ENCODE peak calls at places on chromosomes 3 and 15, in seven cellular contexts. I is uterus, R is left ventricle myocardium superior, C is astrocyte of the cerebellum, T is Peyer's patch, V is H9, L is EL. E is an unnamed sample.

GRCh38 chr3:143090486-143090885 is 29.1 kb upstream of the CHST2 start:
- DNase-seq in I (no peak), R (peak), C (no peak), T (no peak), V (no peak), L (no peak), E (no peak)

GRCh38 chr3:43389388-43390254 is 103.3 kb downstream of the SNRK start:
- DNase-seq in I (peak), R (no peak), C (peak), T (peak), V (no peak), L (peak), E (no peak)

GRCh38 chr3:15151166-15151565 is 52.2 kb upstream of the RBSN start:
- DNase-seq in I (no peak), R (no peak), C (no peak), T (no peak), V (no peak), L (no peak), E (no peak)

GRCh38 chr3:146390967-146391366 is 78.4 kb downstream of the PLSCR2 start:
- DNase-seq in I (peak), R (no peak), C (peak), T (no peak), V (no peak), L (peak), E (no peak)

GRCh38 chr3:98971183-98971681 is 69.7 kb upstream of the DCBLD2 start:
- DNase-seq in I (no peak), R (no peak), C (no peak), T (no peak), V (no peak), L (peak), E (no peak)

GRCh38 chr15:72923304-72923703 is 129.0 kb upstream of the NEO1 start:
- DNase-seq in I (no peak), R (no peak), C (no peak), T (no peak), V (peak), L (no peak), E (no peak)

GRCh38 chr3:108202080-108202479 is 20.1 kb downstream of the IFT57 start:
- DNase-seq in I (no peak), R (no peak), C (no peak), T (no peak), V (no peak), L (peak), E (no peak)

GRCh38 chr3:138935864-138936762 is 10.8 kb downstream of the FOXL2 start:
- DNase-seq in I (peak), R (peak), C (no peak), T (peak), V (peak), L (peak), E (peak)

GRCh38 chr15:88022711-88023110 is 233.8 kb downstream of the NTRK3 start:
- DNase-seq in I (no peak), R (no peak), C (no peak), T (no peak), V (no peak), L (no peak), E (no peak)

GRCh38 chr15:76320012-76320411 is 8.7 kb upstream of the ETFA start:
- DNase-seq in I (no peak), R (no peak), C (no peak), T (no peak), V (no peak), L (no peak), E (no peak)

GRCh38 chr15:69893863-69894262 is 203.9 kb downstream of the TLE3 start:
- DNase-seq in I (peak), R (peak), C (peak), T (no peak), V (no peak), L (peak), E (peak)

GRCh38 chr15:49045691-49046112 is 544 bp downstream of the SECISBP2L start:
- DNase-seq in I (peak), R (no peak), C (peak), T (peak), V (no peak), L (peak), E (no peak)

GRCh38 chr3:132597660-132598059 is 590 bp downstream of the ACKR4 start:
- DNase-seq in I (no peak), R (no peak), C (no peak), T (no peak), V (no peak), L (no peak), E (no peak)

GRCh38 chr3:90056633-90057032 is 949.2 kb downstream of the EPHA3 start:
- DNase-seq in I (no peak), R (no peak), C (no peak), T (no peak), V (no peak), L (no peak), E (no peak)

GRCh38 chr15:69224383-69224782 is 63.9 kb downstream of the GLCE start:
- DNase-seq in I (no peak), R (no peak), C (no peak), T (no peak), V (no peak), L (no peak), E (no peak)

GRCh38 chr3:132788299-132788698 is 66.1 kb upstream of the NPHP3 start:
- DNase-seq in I (peak), R (no peak), C (peak), T (no peak), V (no peak), L (peak), E (no peak)